ENCODE peak calls at places on chromosome 11, in seven cellular contexts. W is effector CD4-positive, alpha-beta T cell; C is sciatic nerve; M is nephron progenitor cell; G is activated CD8-positive, alpha-beta memory T cell treated with anti-CD3 and anti-CD28 coated beads for 1 hour; F is T-helper 2 cell; V is PC-9. L is an unnamed sample.

GRCh38 chr11:109884501-109884900 is 208.7 kb upstream of the ZC3H12C start:
- DNase-seq in W (no peak), C (no peak), M (no peak), G (no peak), F (no peak), V (no peak), L (no peak)

GRCh38 chr11:74636633-74637184 is 44.3 kb downstream of the POLD3 start:
- DNase-seq in W (no peak), C (no peak), M (no peak), G (no peak), F (no peak), V (no peak), L (no peak)

GRCh38 chr11:58059011-58059358 is 28.2 kb downstream of the OR6Q1 start:
- DNase-seq in W (no peak), C (no peak), M (no peak), G (no peak), F (no peak), V (no peak), L (no peak)

GRCh38 chr11:71927813-71928738 is at the start of gene XNDC1N:
- DNase-seq in W (peak), C (peak), M (peak), G (peak), F (peak), V (no peak), L (no peak)

GRCh38 chr11:112179601-112180000 is 4.3 kb downstream of the BCO2 start:
- DNase-seq in W (no peak), C (no peak), M (no peak), G (no peak), F (no peak), V (no peak), L (peak)

GRCh38 chr11:23112987-23113886 is 253.0 kb upstream of the CCDC179 start:
- DNase-seq in W (no peak), C (no peak), M (peak), G (no peak), F (peak), V (peak), L (no peak)

GRCh38 chr11:86003654-86004053 is 65.2 kb downstream of the PICALM start:
- DNase-seq in W (no peak), C (no peak), M (no peak), G (no peak), F (no peak), V (no peak), L (no peak)

GRCh38 chr11:17988465-17988864 is 24.4 kb downstream of the SERGEF start:
- DNase-seq in W (no peak), C (no peak), M (no peak), G (no peak), F (no peak), V (no peak), L (no peak)

GRCh38 chr11:61730222-61730994 is 22.0 kb upstream of the MYRF start:
- DNase-seq in W (no peak), C (no peak), M (no peak), G (no peak), F (no peak), V (peak), L (no peak)

GRCh38 chr11:64742940-64743590 is 877 bp downstream of the RASGRP2 start:
- DNase-seq in W (peak), C (peak), M (peak), G (no peak), F (peak), V (peak), L (peak)

GRCh38 chr11:83265331-83265730 is 20.8 kb downstream of the CCDC90B start:
- DNase-seq in W (no peak), C (no peak), M (no peak), G (no peak), F (no peak), V (no peak), L (no peak)

GRCh38 chr11:19603771-19604170 is 108.9 kb upstream of the NAV2 start:
- DNase-seq in W (no peak), C (no peak), M (no peak), G (no peak), F (no peak), V (no peak), L (no peak)

GRCh38 chr11:93767018-93767417 is 17.1 kb upstream of the MED17 start:
- DNase-seq in W (no peak), C (no peak), M (no peak), G (no peak), F (no peak), V (no peak), L (no peak)

GRCh38 chr11:124198852-124199389 is 15.8 kb downstream of the OR10D3 start:
- DNase-seq in W (no peak), C (no peak), M (no peak), G (no peak), F (no peak), V (no peak), L (no peak)

GRCh38 chr11:16783321-16783801 is 44.9 kb downstream of the C11orf58 start:
- DNase-seq in W (no peak), C (peak), M (no peak), G (no peak), F (no peak), V (no peak), L (no peak)

GRCh38 chr11:69657911-69658605 is 17.1 kb downstream of the LTO1 start:
- DNase-seq in W (no peak), C (peak), M (peak), G (no peak), F (no peak), V (no peak), L (no peak)

GRCh38 chr11:46906596-46906995 is 11.8 kb downstream of the LRP4 start:
- DNase-seq in W (no peak), C (no peak), M (peak), G (no peak), F (no peak), V (no peak), L (no peak)

GRCh38 chr11:71082454-71082853 is 169.9 kb downstream of the SHANK2 start:
- DNase-seq in W (no peak), C (no peak), M (no peak), G (no peak), F (no peak), V (no peak), L (no peak)

GRCh38 chr11:131889146-131889577 is 518.7 kb downstream of the NTM start:
- DNase-seq in W (no peak), C (no peak), M (peak), G (no peak), F (no peak), V (no peak), L (no peak)

GRCh38 chr11:8262552-8263108 is 1.0 kb downstream of the LMO1 start:
- DNase-seq in W (no peak), C (peak), M (peak), G (no peak), F (no peak), V (peak), L (peak)

GRCh38 chr11:69641681-69642548 is 959 bp downstream of the CCND1 start:
- DNase-seq in W (no peak), C (peak), M (no peak), G (no peak), F (no peak), V (no peak), L (peak)

GRCh38 chr11:77580712-77581337 is 8.9 kb upstream of the AQP11 start:
- DNase-seq in W (no peak), C (no peak), M (peak), G (no peak), F (no peak), V (no peak), L (no peak)

GRCh38 chr11:103794262-103794661 is 242.2 kb upstream of the DDI1 start:
- DNase-seq in W (no peak), C (no peak), M (no peak), G (no peak), F (no peak), V (no peak), L (no peak)

GRCh38 chr11:48095779-48096470 is 115.6 kb downstream of the PTPRJ start:
- DNase-seq in W (no peak), C (no peak), M (no peak), G (no peak), F (no peak), V (no peak), L (no peak)

GRCh38 chr11:8732748-8733241 is 50.2 kb downstream of the RPL27A start:
- DNase-seq in W (no peak), C (no peak), M (no peak), G (no peak), F (no peak), V (no peak), L (no peak)

GRCh38 chr11:8287297-8288070 is 23.8 kb upstream of the LMO1 start:
- DNase-seq in W (no peak), C (no peak), M (no peak), G (no peak), F (no peak), V (no peak), L (no peak)

GRCh38 chr11:56271092-56271491 is 2.9 kb upstream of the OR5T1 start:
- DNase-seq in W (no peak), C (no peak), M (no peak), G (no peak), F (no peak), V (no peak), L (no peak)